ENCODE peak calls at places on chromosomes 4 and X, in four cellular contexts. One of them, this sample, is unnamed.

GRCh38 chrX:22060451-22060940 is 28.4 kb downstream of the PHEX start:
- DNase-seq in K562: no peak
- DNase-seq in A549: peak; percentile 16
- DNase-seq in endothelial cell of umbilical vein: peak; percentile 6
- DNase-seq in this sample: no peak

GRCh38 chr4:11765849-11766453 is 337.3 kb upstream of the HS3ST1 start:
- DNase-seq in K562: peak; percentile 15
- DNase-seq in A549: peak; percentile 37
- DNase-seq in endothelial cell of umbilical vein: peak; percentile 75
- DNase-seq in this sample: peak; percentile 12

GRCh38 chr4:7892212-7893019 is 47.2 kb downstream of the AFAP1 start:
- DNase-seq in K562: no peak
- DNase-seq in A549: peak; percentile 36
- DNase-seq in endothelial cell of umbilical vein: no peak
- DNase-seq in this sample: peak; percentile 37

GRCh38 chrX:136679581-136679980 is 31.6 kb downstream of the CD40LG start:
- DNase-seq in K562: no peak
- DNase-seq in A549: no peak
- DNase-seq in endothelial cell of umbilical vein: no peak
- DNase-seq in this sample: no peak

GRCh38 chr4:96126227-96126626 is 286.3 kb downstream of the PDHA2 start:
- DNase-seq in K562: no peak
- DNase-seq in A549: no peak
- DNase-seq in endothelial cell of umbilical vein: no peak
- DNase-seq in this sample: peak; percentile 6

GRCh38 chr4:121728798-121729226 is 32.0 kb upstream of the ANXA5 start:
- DNase-seq in K562: no peak
- DNase-seq in A549: peak; percentile 21
- DNase-seq in endothelial cell of umbilical vein: peak; percentile 38
- DNase-seq in this sample: no peak

GRCh38 chr4:47462799-47463234 is 685 bp downstream of the COMMD8 start:
- DNase-seq in K562: no peak
- DNase-seq in A549: no peak
- DNase-seq in endothelial cell of umbilical vein: no peak
- DNase-seq in this sample: no peak

GRCh38 chr4:108881190-108881589 is 118.3 kb upstream of the ETNPPL start:
- DNase-seq in K562: no peak
- DNase-seq in A549: no peak
- DNase-seq in endothelial cell of umbilical vein: peak; percentile 85
- DNase-seq in this sample: no peak

GRCh38 chr4:102429553-102429952 is 71.6 kb upstream of the NFKB1 start:
- DNase-seq in K562: no peak
- DNase-seq in A549: peak; percentile 90
- DNase-seq in endothelial cell of umbilical vein: no peak
- DNase-seq in this sample: no peak

GRCh38 chr4:15004701-15005301 is 2.5 kb downstream of the CPEB2 start:
- DNase-seq in K562: peak; percentile 65
- DNase-seq in A549: peak; percentile 52
- DNase-seq in endothelial cell of umbilical vein: peak; percentile 71
- DNase-seq in this sample: peak; percentile 43

GRCh38 chrX:40746536-40746935 is 11.2 kb upstream of the MED14 start:
- DNase-seq in K562: no peak
- DNase-seq in A549: no peak
- DNase-seq in endothelial cell of umbilical vein: no peak
- DNase-seq in this sample: no peak

GRCh38 chr4:90515191-90515590 is 388.0 kb downstream of the CCSER1 start:
- DNase-seq in K562: no peak
- DNase-seq in A549: no peak
- DNase-seq in endothelial cell of umbilical vein: no peak
- DNase-seq in this sample: no peak

GRCh38 chrX:121562616-121563015 is 515.2 kb downstream of the GLUD2 start:
- DNase-seq in K562: no peak
- DNase-seq in A549: no peak
- DNase-seq in endothelial cell of umbilical vein: no peak
- DNase-seq in this sample: no peak

GRCh38 chr4:139219450-139220055 is 42.5 kb upstream of the ELF2 start:
- DNase-seq in K562: no peak
- DNase-seq in A549: no peak
- DNase-seq in endothelial cell of umbilical vein: no peak
- DNase-seq in this sample: no peak

GRCh38 chr4:138113819-138114415 is 128.2 kb downstream of the SLC7A11 start:
- DNase-seq in K562: no peak
- DNase-seq in A549: no peak
- DNase-seq in endothelial cell of umbilical vein: peak; percentile 54
- DNase-seq in this sample: no peak

GRCh38 chr4:138982754-138983153 is 32.8 kb upstream of the NOCT start:
- DNase-seq in K562: no peak
- DNase-seq in A549: no peak
- DNase-seq in endothelial cell of umbilical vein: no peak
- DNase-seq in this sample: no peak

GRCh38 chr4:151031831-151032605 is 16.9 kb upstream of the LRBA start:
- DNase-seq in K562: peak; percentile 67
- DNase-seq in A549: peak; percentile 35
- DNase-seq in endothelial cell of umbilical vein: peak; percentile 97
- DNase-seq in this sample: no peak

GRCh38 chrX:65706041-65706828 is 38.8 kb downstream of the MSN start:
- DNase-seq in K562: no peak
- DNase-seq in A549: peak; percentile 61
- DNase-seq in endothelial cell of umbilical vein: peak; percentile 76
- DNase-seq in this sample: no peak

GRCh38 chr4:158770671-158771070 is 1.8 kb downstream of the FNIP2 start:
- DNase-seq in K562: no peak
- DNase-seq in A549: no peak
- DNase-seq in endothelial cell of umbilical vein: no peak
- DNase-seq in this sample: no peak

GRCh38 chrX:13216139-13216538 is 103.7 kb downstream of the ATXN3L start:
- DNase-seq in K562: no peak
- DNase-seq in A549: no peak
- DNase-seq in endothelial cell of umbilical vein: no peak
- DNase-seq in this sample: no peak

GRCh38 chr4:137422666-137423065 is 109.6 kb downstream of the PCDH18 start:
- DNase-seq in K562: no peak
- DNase-seq in A549: no peak
- DNase-seq in endothelial cell of umbilical vein: no peak
- DNase-seq in this sample: no peak

GRCh38 chrX:11770320-11770719 is 12.3 kb downstream of the MSL3 start:
- DNase-seq in K562: peak; percentile 65
- DNase-seq in A549: peak; percentile 69
- DNase-seq in endothelial cell of umbilical vein: peak; percentile 51
- DNase-seq in this sample: peak; percentile 17

GRCh38 chrX:103157511-103158316 is 57.2 kb upstream of the BEX4 start:
- DNase-seq in K562: peak; percentile 35
- DNase-seq in A549: peak; percentile 23
- DNase-seq in endothelial cell of umbilical vein: peak; percentile 58
- DNase-seq in this sample: no peak

GRCh38 chr4:101818362-101818761 is 27.8 kb downstream of the BANK1 start:
- DNase-seq in K562: no peak
- DNase-seq in A549: no peak
- DNase-seq in endothelial cell of umbilical vein: no peak
- DNase-seq in this sample: no peak

GRCh38 chr4:32778025-32778424 is 2057.9 kb downstream of the PCDH7 start:
- DNase-seq in K562: no peak
- DNase-seq in A549: no peak
- DNase-seq in endothelial cell of umbilical vein: no peak
- DNase-seq in this sample: no peak

GRCh38 chrX:21745756-21746155 is 12.2 kb downstream of the SMPX start:
- DNase-seq in K562: peak; percentile 9
- DNase-seq in A549: peak; percentile 24
- DNase-seq in endothelial cell of umbilical vein: peak; percentile 24
- DNase-seq in this sample: peak; percentile 25

GRCh38 chr4:125526420-125526819 is 211.7 kb downstream of the FAT4 start:
- DNase-seq in K562: no peak
- DNase-seq in A549: no peak
- DNase-seq in endothelial cell of umbilical vein: no peak
- DNase-seq in this sample: no peak

GRCh38 chr4:113292371-113293042 is 243.1 kb downstream of the ANK2 start:
- DNase-seq in K562: no peak
- DNase-seq in A549: no peak
- DNase-seq in endothelial cell of umbilical vein: no peak
- DNase-seq in this sample: peak; percentile 80

GRCh38 chr4:105808030-105808429 is 87.2 kb upstream of the NPNT start:
- DNase-seq in K562: no peak
- DNase-seq in A549: no peak
- DNase-seq in endothelial cell of umbilical vein: no peak
- DNase-seq in this sample: no peak

DNA sequence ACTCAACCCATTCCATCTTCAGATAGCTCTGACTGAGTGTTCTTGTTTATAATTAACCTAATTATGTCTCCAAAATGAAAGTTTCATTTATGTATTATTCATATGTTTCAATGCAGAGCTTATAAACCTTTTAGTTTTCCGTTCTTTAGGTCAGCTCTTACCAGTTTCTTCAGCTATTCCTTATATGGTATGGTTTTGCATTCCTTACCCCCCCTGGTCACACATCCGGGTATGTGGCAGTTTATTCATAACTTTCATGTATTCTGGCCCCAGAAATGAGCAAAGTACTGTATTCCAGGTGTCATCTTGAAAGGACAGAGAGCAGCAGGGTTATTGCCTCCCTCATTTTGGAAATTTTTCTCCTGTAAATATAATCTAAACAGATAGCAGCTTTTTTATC is 16.8 kb upstream of the IGSF1 start:
- DNase-seq in K562: no peak
- DNase-seq in A549: no peak
- DNase-seq in endothelial cell of umbilical vein: no peak
- DNase-seq in this sample: no peak
- TF ChIP-seq JUN in K562: no peak
- TF ChIP-seq JUN in A549: no peak
- TF ChIP-seq JUN in endothelial cell of umbilical vein: no peak
- TF ChIP-seq JUN in this sample: no peak

GRCh38 chrX:20059467-20060128 is 57.1 kb downstream of the MAP7D2 start:
- DNase-seq in K562: no peak
- DNase-seq in A549: no peak
- DNase-seq in endothelial cell of umbilical vein: no peak
- DNase-seq in this sample: no peak

GRCh38 chrX:20063716-20064351 is 52.9 kb downstream of the MAP7D2 start:
- DNase-seq in K562: peak; percentile 13
- DNase-seq in A549: no peak
- DNase-seq in endothelial cell of umbilical vein: no peak
- DNase-seq in this sample: peak; percentile 20

GRCh38 chrX:20061869-20062254 is 54.8 kb downstream of the MAP7D2 start:
- DNase-seq in K562: no peak
- DNase-seq in A549: no peak
- DNase-seq in endothelial cell of umbilical vein: no peak
- DNase-seq in this sample: no peak

GRCh38 chrX:20063153-20063552 is 53.6 kb downstream of the MAP7D2 start:
- DNase-seq in K562: no peak
- DNase-seq in A549: no peak
- DNase-seq in endothelial cell of umbilical vein: no peak
- DNase-seq in this sample: no peak

DNA sequence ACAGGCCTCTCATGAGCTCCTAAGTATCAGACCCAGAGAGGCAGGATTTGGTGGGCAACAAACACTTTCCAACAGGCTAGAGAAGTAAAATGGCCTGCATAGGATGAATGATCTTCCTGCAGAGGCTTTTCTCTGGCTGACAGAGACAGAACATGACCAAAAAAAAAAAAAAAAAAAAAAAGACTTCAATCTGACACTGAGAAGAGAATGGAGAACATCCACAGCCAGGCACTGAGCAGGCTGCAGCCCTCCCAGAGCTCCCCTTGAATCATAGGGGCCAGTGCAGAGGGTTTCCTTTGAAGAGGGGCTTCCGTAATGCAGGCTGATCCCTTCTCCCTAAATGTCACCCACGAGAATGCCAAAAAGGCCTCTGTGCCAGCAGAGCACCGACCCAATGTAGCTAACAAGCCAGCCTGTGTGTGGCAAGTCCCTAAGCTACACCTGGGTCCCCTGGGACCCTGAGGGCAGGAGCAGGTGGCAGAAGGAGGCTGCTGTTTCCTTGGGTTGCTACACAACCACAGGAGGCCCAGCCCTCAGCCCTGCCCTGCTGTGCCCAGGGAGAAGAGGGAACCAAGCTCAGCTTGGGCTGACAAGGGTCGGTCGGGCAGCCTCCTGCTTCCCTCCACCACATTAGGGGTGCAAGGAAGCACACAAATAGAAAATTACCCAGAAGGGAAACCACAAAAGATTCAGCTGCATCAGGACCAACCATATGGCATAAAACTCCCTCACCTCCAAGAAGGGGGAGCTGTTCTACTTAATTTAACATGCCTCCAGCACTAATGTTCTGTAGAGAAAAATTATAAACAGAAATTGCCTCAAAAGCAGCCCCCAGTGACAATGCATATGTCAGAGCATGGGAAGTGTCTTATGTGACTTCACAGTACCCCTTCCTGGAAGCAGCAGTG is 55.5 kb downstream of the MAP7D2 start:
- DNase-seq in K562: no peak
- DNase-seq in A549: no peak
- DNase-seq in endothelial cell of umbilical vein: no peak
- DNase-seq in this sample: no peak
- TF ChIP-seq CTCF in K562: no peak
- TF ChIP-seq CTCF in A549: no peak
- TF ChIP-seq CTCF in endothelial cell of umbilical vein: no peak
- TF ChIP-seq CTCF in this sample: no peak

DNA sequence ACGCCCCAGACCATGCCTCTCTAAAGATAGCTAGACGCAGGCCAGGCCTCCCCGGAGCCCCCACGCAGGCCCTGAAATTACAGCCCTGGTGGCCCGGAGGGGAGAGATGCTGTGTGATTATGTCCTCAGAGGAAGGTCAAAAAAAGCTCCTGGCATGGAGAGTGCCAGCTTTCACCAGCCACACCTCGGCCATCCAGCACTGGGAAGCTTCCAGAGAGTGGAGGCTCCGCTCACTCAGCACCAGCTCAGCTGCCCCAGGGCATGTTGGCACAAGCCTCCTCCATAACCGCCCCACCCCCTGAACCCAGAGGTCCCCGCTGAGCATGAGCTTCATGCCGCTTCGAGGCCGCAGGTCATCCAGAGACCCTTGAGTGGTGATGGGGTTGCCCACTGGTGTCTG is 4.6 kb upstream of the BGN start:
- DNase-seq in K562: no peak
- DNase-seq in A549: no peak
- DNase-seq in endothelial cell of umbilical vein: no peak
- DNase-seq in this sample: no peak
- TF ChIP-seq JUN in K562: no peak
- TF ChIP-seq JUN in A549: no peak
- TF ChIP-seq JUN in endothelial cell of umbilical vein: no peak
- TF ChIP-seq JUN in this sample: no peak

GRCh38 chr4:141654098-141654497 is 17.7 kb downstream of the IL15 start:
- DNase-seq in K562: no peak
- DNase-seq in A549: peak; percentile 38
- DNase-seq in endothelial cell of umbilical vein: peak; percentile 82
- DNase-seq in this sample: peak; percentile 62
- TF ChIP-seq CTCF in K562: peak; percentile 22
- TF ChIP-seq CTCF in A549: peak; percentile 20
- TF ChIP-seq CTCF in endothelial cell of umbilical vein: peak; percentile 36
- TF ChIP-seq CTCF in this sample: peak; percentile 31

GRCh38 chr4:183721207-183722081 is 62.4 kb downstream of the TRAPPC11 start:
- DNase-seq in K562: no peak
- DNase-seq in A549: peak; percentile 89
- DNase-seq in endothelial cell of umbilical vein: peak; percentile 68
- DNase-seq in this sample: peak; percentile 41
- TF ChIP-seq JUN in K562: no peak
- TF ChIP-seq JUN in A549: no peak
- TF ChIP-seq JUN in endothelial cell of umbilical vein: no peak
- TF ChIP-seq JUN in this sample: no peak